ENCODE peak calls at places on chromosome 22, in nine cellular contexts. One of them, this sample, is unnamed.
A peak's percentile ranks its signal among the peaks of the same experiment; 100 is the strongest.

GRCh38 chr22:27348634-27349033 is 452.9 kb downstream of the MN1 start:
- DNase-seq in type B pancreatic cell: no peak
- DNase-seq in nephron progenitor cell: no peak
- DNase-seq in stimulated activated CD4-positive, alpha-beta T cell treated with anti-CD3 and anti-CD28 coated beads, Interleukin-2, amount 100 ng/mL, for 48 hours: no peak
- DNase-seq in body of pancreas: peak; percentile 49
- DNase-seq in activated CD4-positive, alpha-beta T cell treated with anti-CD3 and anti-CD28 coated beads for 48 hours: no peak
- DNase-seq in CD8-positive, alpha-beta T cell: no peak
- DNase-seq in H4: no peak
- DNase-seq in stomach: no peak
- DNase-seq in this sample: no peak

GRCh38 chr22:30295576-30295975 is 6.3 kb upstream of the CASTOR1 start:
- DNase-seq in type B pancreatic cell: no peak
- DNase-seq in nephron progenitor cell: no peak
- DNase-seq in stimulated activated CD4-positive, alpha-beta T cell treated with anti-CD3 and anti-CD28 coated beads, Interleukin-2, amount 100 ng/mL, for 48 hours: no peak
- DNase-seq in body of pancreas: no peak
- DNase-seq in activated CD4-positive, alpha-beta T cell treated with anti-CD3 and anti-CD28 coated beads for 48 hours: no peak
- DNase-seq in CD8-positive, alpha-beta T cell: no peak
- DNase-seq in H4: no peak
- DNase-seq in stomach: no peak
- DNase-seq in this sample: no peak

GRCh38 chr22:37843746-37844089 is 416 bp downstream of the ANKRD54 start:
- DNase-seq in type B pancreatic cell: no peak
- DNase-seq in nephron progenitor cell: no peak
- DNase-seq in stimulated activated CD4-positive, alpha-beta T cell treated with anti-CD3 and anti-CD28 coated beads, Interleukin-2, amount 100 ng/mL, for 48 hours: peak; percentile 41
- DNase-seq in body of pancreas: no peak
- DNase-seq in activated CD4-positive, alpha-beta T cell treated with anti-CD3 and anti-CD28 coated beads for 48 hours: peak; percentile 65
- DNase-seq in CD8-positive, alpha-beta T cell: peak; percentile 33
- DNase-seq in H4: no peak
- DNase-seq in stomach: no peak
- DNase-seq in this sample: peak; percentile 55

GRCh38 chr22:41845380-41846267 is 12.7 kb downstream of the SREBF2 start:
- DNase-seq in type B pancreatic cell: no peak
- DNase-seq in nephron progenitor cell: no peak
- DNase-seq in stimulated activated CD4-positive, alpha-beta T cell treated with anti-CD3 and anti-CD28 coated beads, Interleukin-2, amount 100 ng/mL, for 48 hours: no peak
- DNase-seq in body of pancreas: no peak
- DNase-seq in activated CD4-positive, alpha-beta T cell treated with anti-CD3 and anti-CD28 coated beads for 48 hours: no peak
- DNase-seq in CD8-positive, alpha-beta T cell: no peak
- DNase-seq in H4: no peak
- DNase-seq in stomach: peak; percentile 41
- DNase-seq in this sample: no peak

GRCh38 chr22:23073506-23074229 is 3.3 kb downstream of the GNAZ start:
- DNase-seq in type B pancreatic cell: no peak
- DNase-seq in nephron progenitor cell: no peak
- DNase-seq in stimulated activated CD4-positive, alpha-beta T cell treated with anti-CD3 and anti-CD28 coated beads, Interleukin-2, amount 100 ng/mL, for 48 hours: no peak
- DNase-seq in body of pancreas: no peak
- DNase-seq in activated CD4-positive, alpha-beta T cell treated with anti-CD3 and anti-CD28 coated beads for 48 hours: no peak
- DNase-seq in CD8-positive, alpha-beta T cell: no peak
- DNase-seq in H4: no peak
- DNase-seq in stomach: no peak
- DNase-seq in this sample: no peak

GRCh38 chr22:44436656-44437492 is 61.2 kb downstream of the RTL6 start:
- DNase-seq in type B pancreatic cell: no peak
- DNase-seq in nephron progenitor cell: no peak
- DNase-seq in stimulated activated CD4-positive, alpha-beta T cell treated with anti-CD3 and anti-CD28 coated beads, Interleukin-2, amount 100 ng/mL, for 48 hours: no peak
- DNase-seq in body of pancreas: no peak
- DNase-seq in activated CD4-positive, alpha-beta T cell treated with anti-CD3 and anti-CD28 coated beads for 48 hours: no peak
- DNase-seq in CD8-positive, alpha-beta T cell: no peak
- DNase-seq in H4: no peak
- DNase-seq in stomach: no peak
- DNase-seq in this sample: no peak

GRCh38 chr22:43186272-43187170 is at the start of gene TTLL12:
- DNase-seq in type B pancreatic cell: no peak
- DNase-seq in nephron progenitor cell: peak; percentile 81
- DNase-seq in stimulated activated CD4-positive, alpha-beta T cell treated with anti-CD3 and anti-CD28 coated beads, Interleukin-2, amount 100 ng/mL, for 48 hours: peak; percentile 41
- DNase-seq in body of pancreas: peak; percentile 64
- DNase-seq in activated CD4-positive, alpha-beta T cell treated with anti-CD3 and anti-CD28 coated beads for 48 hours: peak; percentile 67
- DNase-seq in CD8-positive, alpha-beta T cell: peak; percentile 50
- DNase-seq in H4: no peak
- DNase-seq in stomach: peak; percentile 56
- DNase-seq in this sample: peak; percentile 80

GRCh38 chr22:48359613-48359965 is 1468.1 kb downstream of the BRD1 start:
- DNase-seq in type B pancreatic cell: no peak
- DNase-seq in nephron progenitor cell: no peak
- DNase-seq in stimulated activated CD4-positive, alpha-beta T cell treated with anti-CD3 and anti-CD28 coated beads, Interleukin-2, amount 100 ng/mL, for 48 hours: no peak
- DNase-seq in body of pancreas: no peak
- DNase-seq in activated CD4-positive, alpha-beta T cell treated with anti-CD3 and anti-CD28 coated beads for 48 hours: no peak
- DNase-seq in CD8-positive, alpha-beta T cell: no peak
- DNase-seq in H4: no peak
- DNase-seq in stomach: no peak
- DNase-seq in this sample: no peak

GRCh38 chr22:50083462-50084081 is 1.7 kb downstream of the MLC1 start:
- DNase-seq in type B pancreatic cell: no peak
- DNase-seq in nephron progenitor cell: no peak
- DNase-seq in stimulated activated CD4-positive, alpha-beta T cell treated with anti-CD3 and anti-CD28 coated beads, Interleukin-2, amount 100 ng/mL, for 48 hours: no peak
- DNase-seq in body of pancreas: no peak
- DNase-seq in activated CD4-positive, alpha-beta T cell treated with anti-CD3 and anti-CD28 coated beads for 48 hours: no peak
- DNase-seq in CD8-positive, alpha-beta T cell: no peak
- DNase-seq in H4: no peak
- DNase-seq in stomach: no peak
- DNase-seq in this sample: peak; percentile 36

GRCh38 chr22:47195676-47196492 is 433.4 kb downstream of the TBC1D22A start:
- DNase-seq in type B pancreatic cell: no peak
- DNase-seq in nephron progenitor cell: no peak
- DNase-seq in stimulated activated CD4-positive, alpha-beta T cell treated with anti-CD3 and anti-CD28 coated beads, Interleukin-2, amount 100 ng/mL, for 48 hours: no peak
- DNase-seq in body of pancreas: no peak
- DNase-seq in activated CD4-positive, alpha-beta T cell treated with anti-CD3 and anti-CD28 coated beads for 48 hours: no peak
- DNase-seq in CD8-positive, alpha-beta T cell: no peak
- DNase-seq in H4: no peak
- DNase-seq in stomach: peak; percentile 18
- DNase-seq in this sample: peak; percentile 13

GRCh38 chr22:19984201-19984753 is 32.3 kb downstream of the ARVCF start:
- DNase-seq in type B pancreatic cell: no peak
- DNase-seq in nephron progenitor cell: no peak
- DNase-seq in stimulated activated CD4-positive, alpha-beta T cell treated with anti-CD3 and anti-CD28 coated beads, Interleukin-2, amount 100 ng/mL, for 48 hours: no peak
- DNase-seq in body of pancreas: peak; percentile 55
- DNase-seq in activated CD4-positive, alpha-beta T cell treated with anti-CD3 and anti-CD28 coated beads for 48 hours: peak; percentile 40
- DNase-seq in CD8-positive, alpha-beta T cell: no peak
- DNase-seq in H4: peak; percentile 13
- DNase-seq in stomach: no peak
- DNase-seq in this sample: no peak

GRCh38 chr22:41028841-41029240 is 63.6 kb upstream of the EP300 start:
- DNase-seq in type B pancreatic cell: no peak
- DNase-seq in nephron progenitor cell: no peak
- DNase-seq in stimulated activated CD4-positive, alpha-beta T cell treated with anti-CD3 and anti-CD28 coated beads, Interleukin-2, amount 100 ng/mL, for 48 hours: no peak
- DNase-seq in body of pancreas: no peak
- DNase-seq in activated CD4-positive, alpha-beta T cell treated with anti-CD3 and anti-CD28 coated beads for 48 hours: no peak
- DNase-seq in CD8-positive, alpha-beta T cell: no peak
- DNase-seq in H4: peak; percentile 81
- DNase-seq in stomach: no peak
- DNase-seq in this sample: no peak

This sample was measured in B cell.